ENCODE peak calls at places on chromosomes 13 and 19, in four cellular contexts. N, S, A and T are unnamed samples.

GRCh38 chr13:35621989-35622388 is 145.5 kb upstream of the MAB21L1 start:
- DNase-seq in N (no peak), S (no peak), A (no peak), T (peak)

GRCh38 chr13:113166266-113166665 is 7.8 kb downstream of the PROZ start:
- DNase-seq in N (no peak), S (no peak), A (no peak), T (no peak)

GRCh38 chr13:102584423-102584822 is 12.4 kb upstream of the TPP2 start:
- DNase-seq in N (no peak), S (no peak), A (no peak), T (no peak)

GRCh38 chr19:3970313-3970807 is 539 bp downstream of the DAPK3 start:
- DNase-seq in N (no peak), S (no peak), A (no peak), T (no peak)

GRCh38 chr19:41307090-41307875 is 2.7 kb upstream of the CCDC97 start:
- DNase-seq in N (no peak), S (no peak), A (no peak), T (peak)

GRCh38 chr13:95155093-95155492 is 146.2 kb downstream of the ABCC4 start:
- DNase-seq in N (no peak), S (no peak), A (no peak), T (no peak)

GRCh38 chr13:44884076-44884729 is 105.1 kb downstream of the NUFIP1 start:
- DNase-seq in N (no peak), S (no peak), A (no peak), T (peak)

GRCh38 chr13:58619396-58620113 is 988.0 kb downstream of the PCDH17 start:
- DNase-seq in N (no peak), S (no peak), A (no peak), T (no peak)

GRCh38 chr13:21853779-21854178 is 182.9 kb downstream of the FGF9 start:
- DNase-seq in N (no peak), S (no peak), A (no peak), T (no peak)

GRCh38 chr13:28820099-28821051 is at the start of gene MTUS2:
- DNase-seq in N (no peak), S (no peak), A (peak), T (peak)

GRCh38 chr19:29548483-29549085 is 22.8 kb downstream of the VSTM2B start:
- DNase-seq in N (no peak), S (no peak), A (peak), T (no peak)

GRCh38 chr13:114166381-114167131 is 12.5 kb upstream of the CFAP97D2 start:
- DNase-seq in N (no peak), S (no peak), A (no peak), T (no peak)

GRCh38 chr19:4969772-4970531 is 1.0 kb downstream of the KDM4B start:
- DNase-seq in N (no peak), S (no peak), A (peak), T (peak)

GRCh38 chr19:4909897-4910593 is 744 bp downstream of the UHRF1 start:
- DNase-seq in N (peak), S (peak), A (peak), T (peak)

GRCh38 chr13:50613356-50613831 is 230.1 kb downstream of the DLEU7 start:
- DNase-seq in N (no peak), S (no peak), A (no peak), T (no peak)

GRCh38 chr19:21584532-21584931 is 79.1 kb downstream of the ZNF429 start:
- DNase-seq in N (no peak), S (no peak), A (no peak), T (no peak)

GRCh38 chr13:47890146-47890814 is 110.8 kb downstream of the SUCLA2 start:
- DNase-seq in N (no peak), S (no peak), A (no peak), T (no peak)

GRCh38 chr19:46366620-46367277 is 19.9 kb downstream of the PPP5C start:
- DNase-seq in N (no peak), S (no peak), A (no peak), T (no peak)

GRCh38 chr19:50719566-50719965 is at the start of gene SHANK1:
- DNase-seq in N (no peak), S (no peak), A (peak), T (no peak)

GRCh38 chr13:78679329-78679728 is 20.4 kb upstream of the OBI1 start:
- DNase-seq in N (no peak), S (no peak), A (no peak), T (no peak)

GRCh38 chr13:75636339-75637095 is 387 bp downstream of the LMO7 start:
- DNase-seq in N (no peak), S (peak), A (peak), T (peak)

GRCh38 chr13:43908156-43909126 is 28.7 kb downstream of the LACC1 start:
- DNase-seq in N (peak), S (peak), A (no peak), T (peak)

DNA sequence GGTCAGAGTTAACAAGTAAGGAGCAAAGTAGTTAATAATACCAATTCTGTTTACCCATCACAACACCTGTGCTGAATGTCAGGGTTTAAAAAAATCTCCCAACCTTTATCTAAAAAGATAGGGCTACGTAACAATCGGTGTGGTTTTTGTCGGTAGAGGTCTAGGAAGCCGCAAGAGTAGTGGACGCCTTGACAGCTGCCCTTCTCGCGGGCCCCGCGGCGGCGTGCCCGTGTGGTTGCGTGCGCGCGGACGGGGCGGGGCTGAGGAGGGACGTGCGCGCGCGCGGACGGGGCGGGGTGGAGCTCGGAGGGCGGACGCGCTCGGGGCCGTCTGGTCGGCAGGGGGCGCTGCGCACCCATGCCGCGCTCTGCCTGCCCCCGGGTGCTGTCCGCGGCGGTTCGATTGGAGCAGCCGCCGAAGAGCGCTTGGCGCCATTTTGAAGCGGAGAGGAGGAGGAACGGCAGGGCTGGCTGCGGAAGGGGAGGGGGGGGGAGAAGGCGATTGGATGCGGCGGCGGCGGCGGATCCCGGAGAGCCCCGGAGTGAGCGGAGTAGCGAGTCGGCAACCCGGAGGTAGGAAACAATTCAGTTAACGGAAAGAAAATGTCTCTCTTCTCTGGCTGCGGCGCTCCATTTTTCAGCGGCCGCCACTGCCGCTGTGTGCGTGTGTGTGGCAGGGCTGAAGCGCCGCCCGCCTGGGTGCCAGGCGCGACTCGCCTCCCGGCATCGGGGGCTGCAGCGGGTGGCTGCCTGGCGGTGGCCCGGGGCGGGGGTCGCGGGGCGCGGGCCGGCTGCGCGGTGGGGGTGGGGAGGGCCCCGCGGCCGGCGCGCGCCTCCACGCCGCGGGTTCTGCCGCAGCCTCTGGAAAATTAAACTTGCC is at the start of gene PDS5B:
- DNase-seq in N (peak), S (peak), A (peak), T (peak)
- TF ChIP-seq POLR2A in N (no peak), S (peak), A (no peak), T (peak)

GRCh38 chr13:56561327-56561726 is 579.4 kb upstream of the PRR20A start:
- DNase-seq in N (no peak), S (no peak), A (no peak), T (peak)
- TF ChIP-seq JUN in N (no peak), S (no peak), A (no peak), T (no peak)

GRCh38 chr19:33227870-33228599 is 2.4 kb upstream of the SLC7A10 start:
- DNase-seq in N (no peak), S (no peak), A (no peak), T (no peak)

GRCh38 chr19:33225458-33225925 is at the start of gene SLC7A10:
- DNase-seq in N (no peak), S (no peak), A (no peak), T (no peak)

GRCh38 chr19:33227242-33227650 is 1.6 kb upstream of the SLC7A10 start:
- DNase-seq in N (no peak), S (peak), A (no peak), T (no peak)

GRCh38 chr19:33226550-33227241 is 1.0 kb upstream of the SLC7A10 start:
- DNase-seq in N (peak), S (no peak), A (peak), T (no peak)

DNA sequence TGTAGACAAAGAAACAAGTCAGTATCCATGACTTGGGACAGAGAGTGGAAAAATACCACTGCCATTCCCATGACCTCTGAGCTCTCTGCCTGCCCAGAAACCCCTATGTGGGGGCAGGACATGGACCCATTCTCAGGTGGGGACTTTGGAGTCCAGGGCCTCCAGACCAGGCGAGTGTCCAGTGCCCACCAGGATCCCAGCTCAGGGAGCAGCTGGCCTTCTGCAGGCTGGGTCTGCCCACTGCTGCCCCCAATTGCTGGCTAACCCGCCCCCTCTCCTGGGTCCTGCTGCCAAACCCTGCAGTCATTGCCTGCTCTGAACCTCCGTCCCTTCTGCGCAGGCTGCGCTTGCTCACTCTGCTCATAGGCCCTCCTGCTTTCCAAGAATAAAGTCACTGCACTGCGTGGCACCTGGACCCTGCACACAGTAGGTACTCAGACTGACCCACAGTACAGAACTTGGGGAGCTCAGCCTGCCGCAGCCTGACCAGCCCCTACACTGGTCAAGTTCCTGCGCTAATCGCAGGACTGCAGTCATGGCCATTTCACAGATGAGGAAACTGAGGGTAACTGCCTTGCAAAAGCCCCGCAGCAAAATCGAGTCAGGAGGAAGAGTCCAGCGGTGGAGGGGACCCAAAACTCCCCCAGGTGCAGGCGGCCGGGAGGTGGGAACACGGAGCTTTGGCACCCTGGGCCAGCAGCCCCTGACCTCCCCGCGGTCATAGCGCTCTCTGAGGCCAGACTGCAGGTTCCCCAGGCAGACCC is 774 bp downstream of the SLC7A10 start:
- DNase-seq in N (no peak), S (no peak), A (no peak), T (no peak)
- H3K4me3 ChIP-seq in N (peak), S (peak), A (peak), T (no peak)

DNA sequence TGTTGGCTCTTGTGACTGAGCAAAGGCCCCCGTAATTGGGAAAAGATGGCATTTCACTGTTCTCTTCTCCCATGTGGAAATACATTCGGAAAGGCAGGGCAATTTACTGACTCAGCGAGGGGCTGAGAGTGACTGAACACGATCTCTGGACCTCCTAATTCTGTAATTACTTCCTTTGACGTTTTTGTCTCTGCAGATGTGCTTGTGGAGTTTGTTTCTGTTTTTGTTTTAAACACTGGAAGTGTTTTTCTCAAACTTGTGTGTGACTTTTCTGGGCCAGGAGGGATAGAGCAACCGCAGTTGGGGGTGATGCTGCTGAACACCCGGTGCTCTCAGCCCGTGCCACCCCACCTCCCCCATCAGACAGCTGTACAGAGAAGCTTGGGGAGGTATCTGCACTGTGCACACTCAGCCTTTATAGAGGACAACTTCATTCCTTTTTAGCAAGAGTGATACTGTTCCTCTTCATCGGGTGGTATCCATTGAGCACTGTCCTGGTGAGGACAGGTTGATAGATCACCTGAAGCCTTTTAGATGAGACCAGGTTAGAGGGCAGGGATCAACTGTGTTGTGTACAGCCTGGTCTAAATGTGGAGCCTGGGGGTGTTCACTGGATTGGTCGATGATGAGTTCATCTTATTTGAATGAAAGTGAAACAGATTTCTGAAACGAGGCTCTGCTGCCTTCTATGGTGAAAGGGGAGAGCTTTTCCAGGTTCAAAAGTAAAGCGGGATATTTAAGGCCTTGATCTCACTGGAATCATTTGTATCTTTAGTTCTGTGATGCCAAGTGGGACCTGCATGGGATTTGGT is 117.4 kb downstream of the ESD start:
- DNase-seq in N (no peak), S (peak), A (no peak), T (no peak)
- TF ChIP-seq POLR2A in N (no peak), S (no peak), A (no peak), T (no peak)

GRCh38 chr13:41700790-41701310 is 243.5 kb downstream of the RGCC start:
- DNase-seq in N (no peak), S (no peak), A (no peak), T (peak)
- TF ChIP-seq JUN in N (no peak), S (no peak), A (no peak), T (no peak)

GRCh38 chr13:110388141-110388943 is 81.3 kb downstream of the COL4A2 start:
- DNase-seq in N (no peak), S (no peak), A (no peak), T (no peak)
- H3K4me3 ChIP-seq in N (no peak), S (no peak), A (no peak), T (no peak)

GRCh38 chr13:52012512-52012836 is 276 bp downstream of the ALG11 start:
- DNase-seq in N (no peak), S (no peak), A (no peak), T (no peak)
- TF ChIP-seq POLR2A in N (no peak), S (no peak), A (no peak), T (no peak)

DNA sequence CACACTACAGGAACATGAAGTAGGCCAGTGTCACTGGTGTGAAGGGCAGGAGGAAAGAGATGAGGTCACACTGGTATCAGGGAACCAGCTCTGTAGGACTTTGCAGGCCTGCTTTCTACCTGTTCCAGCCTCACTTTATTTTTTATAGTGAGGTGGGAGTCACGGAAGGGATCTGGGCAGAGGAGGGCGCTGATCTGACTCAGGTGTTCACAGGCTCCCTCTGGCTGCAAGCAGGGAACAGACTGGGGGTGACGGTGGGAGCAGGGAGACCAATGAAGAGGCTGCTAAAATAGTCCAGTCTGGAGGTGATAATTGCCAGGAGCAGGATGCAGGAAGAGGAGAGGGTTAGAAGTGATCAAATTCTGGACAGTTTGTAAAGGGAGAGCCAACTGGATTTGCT is 2.8 kb downstream of the THAP8 start:
- DNase-seq in N (no peak), S (peak), A (peak), T (no peak)
- TF ChIP-seq JUN in N (no peak), S (no peak), A (no peak), T (no peak)